ENCODE peak calls at places on chromosome 1, in six cellular contexts. T is IMR-90, I is astrocyte, Y is uterus, D is neural progenitor cell, Q is body of pancreas. L is an unnamed sample.

GRCh38 chr1:234559152-234559916 is 50.6 kb downstream of the IRF2BP2 start:
- DNase-seq in T (no peak), I (no peak), Y (peak), D (no peak), Q (no peak), L (no peak)

GRCh38 chr1:9910080-9910424 is at the start of gene CTNNBIP1:
- DNase-seq in T (no peak), I (no peak), Y (no peak), D (no peak), Q (no peak), L (no peak)

GRCh38 chr1:226723640-226724532 is 15.2 kb downstream of the ITPKB start:
- DNase-seq in T (peak), I (peak), Y (peak), D (peak), Q (no peak), L (no peak)

GRCh38 chr1:178501705-178502329 is 5.1 kb upstream of the CLEC20A start:
- DNase-seq in T (peak), I (peak), Y (peak), D (peak), Q (peak), L (peak)

GRCh38 chr1:57017201-57017600 is 51.4 kb upstream of the C8B start:
- DNase-seq in T (peak), I (peak), Y (no peak), D (no peak), Q (no peak), L (no peak)

GRCh38 chr1:56527548-56528302 is 51.6 kb downstream of the PLPP3 start:
- DNase-seq in T (no peak), I (no peak), Y (no peak), D (no peak), Q (no peak), L (no peak)

GRCh38 chr1:8602471-8603219 is 214.8 kb downstream of the RERE start:
- DNase-seq in T (no peak), I (no peak), Y (no peak), D (no peak), Q (no peak), L (no peak)

GRCh38 chr1:184567648-184568047 is 180.8 kb downstream of the C1orf21 start:
- DNase-seq in T (peak), I (peak), Y (no peak), D (peak), Q (no peak), L (no peak)

GRCh38 chr1:33255347-33256311 is 663 bp upstream of the ZNF362 start:
- DNase-seq in T (peak), I (peak), Y (peak), D (peak), Q (peak), L (peak)

GRCh38 chr1:31593770-31594632 is 17.7 kb downstream of the TINAGL1 start:
- DNase-seq in T (peak), I (peak), Y (peak), D (peak), Q (peak), L (peak)

GRCh38 chr1:8712413-8713229 is 104.8 kb downstream of the RERE start:
- DNase-seq in T (peak), I (peak), Y (no peak), D (peak), Q (no peak), L (no peak)

GRCh38 chr1:94843430-94843829 is 23.3 kb downstream of the SLC44A3 start:
- DNase-seq in T (no peak), I (no peak), Y (no peak), D (no peak), Q (no peak), L (no peak)

GRCh38 chr1:225694151-225694603 is 41.3 kb upstream of the ENAH start:
- DNase-seq in T (peak), I (peak), Y (no peak), D (no peak), Q (peak), L (no peak)

GRCh38 chr1:200213392-200213791 is 185.9 kb downstream of the NR5A2 start:
- DNase-seq in T (no peak), I (no peak), Y (no peak), D (no peak), Q (no peak), L (peak)

DNA sequence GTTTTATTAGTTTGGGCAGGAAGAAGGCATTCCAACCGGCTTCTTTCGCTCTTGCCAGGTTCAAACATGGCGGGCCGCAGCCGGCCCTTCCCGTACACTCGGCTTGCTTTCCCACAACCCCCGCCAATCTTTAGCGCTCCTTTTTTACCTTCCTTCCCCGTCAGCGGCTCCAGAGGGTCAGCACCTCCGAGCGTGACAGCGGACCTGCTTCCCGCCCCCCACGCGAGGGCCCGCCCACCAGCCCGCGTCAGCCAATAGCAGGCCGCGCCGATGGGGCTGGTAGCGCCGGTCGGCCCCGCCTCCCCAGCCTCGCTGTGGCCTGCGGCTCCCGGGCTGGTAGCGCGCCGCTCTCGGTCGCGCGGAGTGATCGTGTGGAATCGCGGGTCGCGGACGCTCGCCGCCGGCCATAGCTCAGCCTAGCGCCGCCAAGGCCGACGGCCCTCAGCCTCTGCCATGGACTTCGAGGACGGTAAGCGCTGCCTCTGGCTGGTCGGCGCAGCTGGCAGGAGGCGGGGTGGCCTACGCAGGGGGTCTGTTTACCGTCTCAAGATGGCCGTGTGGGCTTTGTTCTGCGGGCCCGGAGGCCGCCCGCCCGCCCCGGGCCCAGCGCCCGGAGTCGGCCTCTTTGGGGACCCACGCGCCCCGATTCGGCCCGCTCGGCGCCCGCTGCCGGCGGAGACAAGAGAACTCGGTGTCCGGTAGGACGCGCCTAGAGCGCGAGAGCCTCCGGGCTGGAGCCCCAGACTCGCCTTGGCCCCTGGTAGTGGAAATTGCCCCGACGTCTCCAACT is at the start of gene ZNF326:
- DNase-seq in T (peak), I (peak), Y (peak), D (peak), Q (peak), L (peak)
- TF ChIP-seq CTCF in T (no peak), I (no peak), Y (no peak), D (no peak), Q (peak), L (no peak)

DNA sequence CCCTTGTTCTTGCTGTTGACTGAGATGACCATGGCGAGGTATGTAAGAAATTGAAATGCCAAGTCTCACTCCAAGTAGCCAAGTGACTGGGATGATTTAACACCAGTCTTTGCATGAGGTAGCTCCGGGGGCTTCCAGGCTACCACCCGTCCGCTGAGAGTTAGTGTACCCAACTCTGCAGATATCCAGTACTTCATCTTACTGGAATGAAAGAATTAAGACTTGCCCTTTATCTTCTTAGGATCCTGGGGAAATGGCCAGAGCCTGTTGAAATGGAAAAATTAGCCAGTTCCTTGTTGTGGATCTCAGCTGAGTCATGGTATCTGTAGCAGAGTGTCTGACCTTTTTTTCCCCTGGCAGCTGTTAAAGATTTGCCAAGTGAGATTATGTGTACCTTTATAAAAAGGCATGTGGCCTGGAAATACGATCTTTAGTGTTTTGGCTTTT is 151.0 kb downstream of the MAST2 start:
- DNase-seq in T (peak), I (peak), Y (no peak), D (peak), Q (peak), L (no peak)
- H3K4me3 ChIP-seq in T (no peak), I (no peak), Y (no peak), D (no peak), Q (no peak), L (no peak)

DNA sequence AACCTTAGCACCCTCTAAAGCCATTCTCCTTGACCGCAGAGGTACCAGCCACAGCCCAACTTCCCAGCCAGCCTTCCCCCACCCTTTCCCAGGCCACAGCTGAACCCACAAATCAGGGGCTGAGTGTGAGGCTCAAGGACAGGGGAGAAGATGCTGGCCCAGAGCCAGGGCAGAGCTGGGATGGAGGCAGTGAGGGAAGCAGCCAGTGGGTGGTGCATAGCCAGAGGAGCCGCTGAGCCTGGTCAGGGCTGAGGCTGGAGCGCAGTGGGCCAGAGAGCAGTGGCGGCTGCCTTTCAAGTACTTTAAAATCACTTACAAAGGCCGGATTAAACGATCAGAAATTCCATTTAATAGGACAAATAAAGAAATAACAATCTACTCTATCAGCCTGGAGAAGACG is 36.3 kb downstream of the DMAP1 start:
- DNase-seq in T (no peak), I (no peak), Y (no peak), D (peak), Q (peak), L (no peak)
- TF ChIP-seq CTCF in T (no peak), I (no peak), Y (no peak), D (peak), Q (no peak), L (no peak)

DNA sequence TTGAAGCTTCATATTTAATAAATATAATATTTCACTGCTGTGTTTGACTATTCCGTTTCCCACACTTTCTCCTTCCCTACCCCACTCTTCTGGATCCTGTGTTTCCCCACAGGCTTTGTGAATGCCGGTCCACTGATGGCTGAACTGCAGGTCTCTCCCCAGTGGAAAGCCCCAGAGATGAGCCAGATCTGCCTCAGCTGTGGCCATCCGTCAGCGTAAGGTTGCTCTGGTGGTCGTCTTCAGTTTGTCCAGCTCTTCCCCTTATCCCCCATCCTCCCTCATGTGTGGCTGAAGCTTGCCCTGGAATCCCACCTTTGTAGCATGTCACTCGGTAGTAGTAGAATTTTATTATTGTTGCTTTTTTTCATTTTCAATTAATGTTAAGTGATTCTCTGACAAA is 11.4 kb downstream of the SMAP2 start:
- DNase-seq in T (no peak), I (no peak), Y (no peak), D (no peak), Q (no peak), L (no peak)
- H3K4me3 ChIP-seq in T (no peak), I (no peak), Y (no peak), D (no peak), Q (no peak), L (no peak)

GRCh38 chr1:26539722-26540121 is 10.2 kb downstream of the RPS6KA1 start:
- DNase-seq in T (peak), I (no peak), Y (no peak), D (no peak), Q (no peak), L (peak)

GRCh38 chr1:26536521-26536920 is 7.0 kb downstream of the RPS6KA1 start:
- DNase-seq in T (no peak), I (no peak), Y (no peak), D (no peak), Q (no peak), L (no peak)

GRCh38 chr1:26536081-26536480 is 6.5 kb downstream of the RPS6KA1 start:
- DNase-seq in T (no peak), I (no peak), Y (no peak), D (no peak), Q (no peak), L (no peak)

GRCh38 chr1:26538480-26539412 is 9.2 kb downstream of the RPS6KA1 start:
- DNase-seq in T (peak), I (no peak), Y (no peak), D (peak), Q (peak), L (peak)

GRCh38 chr1:26537951-26538352 is 8.4 kb downstream of the RPS6KA1 start:
- DNase-seq in T (peak), I (no peak), Y (no peak), D (peak), Q (no peak), L (no peak)
- TF ChIP-seq CTCF in T (peak), I (peak), Y (no peak), D (peak), Q (peak), L (no peak)

GRCh38 chr1:228488818-228489674 is 1.9 kb downstream of the RNF187 start:
- DNase-seq in T (no peak), I (no peak), Y (no peak), D (no peak), Q (no peak), L (peak)
- H3K4me3 ChIP-seq in T (peak), I (peak), Y (peak), D (peak), Q (no peak), L (no peak)

DNA sequence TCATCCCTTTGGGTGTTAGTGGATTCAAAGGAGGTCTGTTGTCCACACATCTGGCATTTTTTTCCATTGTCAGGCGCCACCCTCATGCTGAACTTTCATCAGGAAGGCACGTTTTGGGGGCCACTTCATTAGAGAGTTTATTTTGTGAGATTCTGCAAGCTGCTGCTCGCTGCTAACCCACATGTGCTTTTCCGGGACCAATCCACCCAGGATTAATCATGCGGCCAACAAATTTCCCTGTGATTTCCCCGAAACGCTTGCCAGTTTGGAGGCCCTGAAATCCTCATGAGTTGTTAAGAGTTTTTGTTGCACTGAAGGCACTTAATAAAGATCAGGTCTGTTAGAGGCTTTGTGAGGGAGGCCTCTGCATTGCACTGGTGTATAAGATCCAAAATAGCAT is 2.4 kb downstream of the PDPN start:
- DNase-seq in T (no peak), I (peak), Y (no peak), D (peak), Q (no peak), L (no peak)
- TF ChIP-seq CTCF in T (no peak), I (no peak), Y (no peak), D (no peak), Q (no peak), L (no peak)

DNA sequence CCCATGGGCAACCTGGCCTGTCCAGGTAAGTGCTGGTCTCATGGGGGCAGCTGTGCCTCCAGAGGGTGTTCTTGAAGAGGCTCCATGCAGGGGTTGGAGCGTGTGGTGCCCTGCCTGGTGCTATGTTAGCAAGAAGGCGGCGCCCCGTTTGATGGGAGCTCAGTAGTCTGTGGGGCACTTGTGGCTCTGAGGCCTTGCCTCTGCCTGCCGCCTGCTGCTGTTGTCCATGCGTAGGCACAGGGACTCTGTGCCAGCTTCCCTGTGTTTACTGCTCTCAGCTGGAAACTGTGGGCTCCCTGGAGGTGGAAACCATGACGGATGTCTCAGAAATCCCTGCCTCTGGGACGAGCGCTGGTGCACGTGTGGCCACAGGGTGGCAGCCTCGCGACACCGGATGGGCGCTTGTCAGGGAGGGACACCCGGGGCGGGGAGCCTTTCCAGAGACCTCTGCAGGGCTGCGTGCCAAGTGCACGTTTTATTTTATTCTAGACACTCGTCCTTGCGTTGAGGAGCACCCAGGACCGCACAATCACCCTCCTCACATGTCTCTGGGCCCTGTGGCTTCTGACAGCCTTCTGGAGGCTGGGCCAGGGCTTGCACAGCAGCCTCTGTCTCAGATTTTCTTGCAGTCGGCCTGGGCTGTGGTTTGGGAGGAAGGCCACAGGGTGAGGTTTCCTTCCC is 27.1 kb downstream of the SNAP47 start:
- DNase-seq in T (peak), I (peak), Y (peak), D (peak), Q (peak), L (peak)
- H3K4me3 ChIP-seq in T (no peak), I (no peak), Y (no peak), D (no peak), Q (no peak), L (no peak)

GRCh38 chr1:111813440-111814304 is 58.0 kb downstream of the DDX20 start:
- DNase-seq in T (no peak), I (no peak), Y (no peak), D (peak), Q (no peak), L (no peak)

GRCh38 chr1:111814642-111815041 is 58.9 kb downstream of the DDX20 start:
- DNase-seq in T (no peak), I (no peak), Y (no peak), D (no peak), Q (no peak), L (no peak)

GRCh38 chr1:111814305-111814628 is 58.6 kb downstream of the DDX20 start:
- DNase-seq in T (no peak), I (no peak), Y (no peak), D (no peak), Q (no peak), L (no peak)

GRCh38 chr1:111812306-111812705 is 56.6 kb downstream of the DDX20 start:
- DNase-seq in T (no peak), I (no peak), Y (no peak), D (no peak), Q (no peak), L (no peak)

DNA sequence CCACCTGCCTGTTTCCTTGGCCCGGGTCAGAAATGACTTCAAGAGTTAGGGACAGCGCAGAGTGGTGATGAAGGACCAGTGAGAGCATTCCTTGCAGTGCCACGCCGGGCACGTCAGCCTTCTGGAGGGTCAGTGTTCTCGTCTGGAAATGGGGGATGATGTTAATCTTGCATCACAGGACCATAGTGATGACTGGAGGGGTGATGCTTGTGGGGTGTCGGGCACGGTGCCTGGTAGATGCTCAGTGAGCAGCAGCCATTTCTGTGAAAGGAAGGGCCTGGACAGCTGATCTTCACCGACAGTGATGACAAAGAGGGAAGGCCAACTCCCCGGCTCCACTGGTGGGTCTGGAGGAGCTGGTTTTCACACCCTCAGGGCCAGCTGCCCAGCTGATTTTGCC is 56.2 kb downstream of the DDX20 start:
- DNase-seq in T (no peak), I (no peak), Y (no peak), D (no peak), Q (no peak), L (no peak)
- TF ChIP-seq CTCF in T (no peak), I (no peak), Y (no peak), D (no peak), Q (no peak), L (no peak)

DNA sequence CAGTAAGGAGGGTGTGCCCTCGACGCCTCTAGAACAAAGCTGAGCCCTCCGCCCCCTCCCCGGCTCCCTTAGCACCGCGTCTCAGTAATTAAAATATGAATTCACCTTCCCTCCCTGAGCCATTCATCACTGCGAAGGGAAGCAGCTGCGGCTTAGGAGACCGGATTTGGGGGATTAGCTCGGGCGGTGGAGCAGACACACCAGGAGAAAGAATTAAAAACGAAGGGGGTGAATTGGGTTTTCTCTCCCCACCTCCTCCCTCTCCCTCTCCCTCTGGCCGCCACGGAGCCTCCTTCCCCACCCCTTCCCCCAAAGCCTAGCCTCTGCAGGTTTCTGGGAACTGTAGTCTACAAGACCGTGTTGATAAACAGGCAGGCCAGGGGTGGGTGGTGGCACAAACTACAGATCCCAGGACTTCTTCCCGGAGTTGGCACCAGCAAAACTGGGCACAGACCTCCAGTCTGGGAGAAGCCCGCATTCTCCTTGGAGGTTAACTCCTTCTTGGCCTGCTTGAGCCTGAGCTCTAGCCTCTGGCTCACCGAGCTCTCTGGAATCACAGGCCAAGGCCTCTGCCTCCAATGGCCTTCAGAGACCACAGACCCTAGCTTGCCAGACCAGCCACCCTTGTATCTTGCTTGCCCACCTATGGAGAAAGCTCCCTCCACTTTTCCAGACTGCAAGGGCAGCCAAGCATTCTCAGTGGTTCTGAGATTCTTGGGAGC is 10.8 kb downstream of the BLACAT1 start:
- DNase-seq in T (no peak), I (peak), Y (peak), D (peak), Q (peak), L (no peak)
- H3K4me3 ChIP-seq in T (no peak), I (no peak), Y (peak), D (peak), Q (no peak), L (no peak)

L was measured in left lung.